ENCODE peak calls at places on chromosomes 6 and 20, in four cellular contexts. T is globus pallidus, K is T1000, H is uterus. A is an unnamed sample.

GRCh38 chr6:167855825-167856425 is 29.2 kb downstream of the AFDN start:
- DNase-seq in T (no peak), K (no peak), H (no peak), A (peak)

GRCh38 chr6:15946701-15947390 is 182.0 kb upstream of the MYLIP start:
- DNase-seq in T (no peak), K (no peak), H (no peak), A (no peak)

GRCh38 chr20:4266183-4266582 is 250.8 kb upstream of the RNF24 start:
- DNase-seq in T (no peak), K (no peak), H (no peak), A (no peak)

GRCh38 chr6:169158182-169158573 is 95.5 kb downstream of the THBS2 start:
- DNase-seq in T (peak), K (no peak), H (peak), A (no peak)

GRCh38 chr6:162343902-162344226 is 383.7 kb downstream of the PRKN start:
- DNase-seq in T (peak), K (no peak), H (no peak), A (no peak)

GRCh38 chr20:33322456-33322855 is 39.4 kb downstream of the BPIFB1 start:
- DNase-seq in T (no peak), K (no peak), H (no peak), A (no peak)

GRCh38 chr6:31760790-31761189 is 1.7 kb upstream of the SAPCD1 start:
- DNase-seq in T (no peak), K (no peak), H (no peak), A (no peak)

GRCh38 chr6:108592371-108593337 is 31.9 kb downstream of the FOXO3 start:
- DNase-seq in T (no peak), K (no peak), H (peak), A (peak)

GRCh38 chr6:128397996-128398395 is 122.4 kb downstream of the PTPRK start:
- DNase-seq in T (no peak), K (no peak), H (no peak), A (no peak)